ENCODE peak calls at places on chromosomes 11 and 22, in five cellular contexts. I is GM03348, Q is NCI-H1092, W is foreskin fibroblast, X is lung microvascular endothelial cell. Z is an unnamed sample.

GRCh38 chr22:19605508-19606331 is 81.5 kb upstream of the CLDN5 start:
- DNase-seq in X (peak; percentile 76), W (no peak), Q (no peak), I (no peak), Z (no peak)

GRCh38 chr22:19666663-19667593 is 47.4 kb upstream of the SEPTIN5 start:
- DNase-seq in W (peak; percentile 5), Q (no peak), I (no peak), X (peak; percentile 94), Z (no peak)

GRCh38 chr22:23035557-23036277 is 34.6 kb upstream of the GNAZ start:
- DNase-seq in W (peak; percentile 4), I (no peak), X (no peak), Q (no peak), Z (no peak)

GRCh38 chr11:17753641-17754040 is 19.1 kb downstream of the KCNC1 start:
- DNase-seq in I (no peak), X (no peak), Q (no peak), W (no peak), Z (no peak)

GRCh38 chr22:42651134-42651533 is 1.9 kb upstream of the CYB5R3 start:
- DNase-seq in I (no peak), W (peak; percentile 51), X (no peak), Q (no peak), Z (peak; percentile 63)

GRCh38 chr11:134429104-134429503 is 17.1 kb upstream of the B3GAT1 start:
- DNase-seq in I (no peak), W (no peak), Q (no peak), X (no peak), Z (no peak)

GRCh38 chr11:14544611-14545010 is 24.4 kb upstream of the PSMA1 start:
- DNase-seq in Q (no peak), W (peak; percentile 36), X (no peak), I (no peak), Z (peak; percentile 65)

GRCh38 chr11:94925422-94926270 is 47.7 kb downstream of the CWC15 start:
- DNase-seq in I (no peak), W (no peak), X (no peak), Q (no peak), Z (no peak)

GRCh38 chr11:120137187-120137610 is 714 bp downstream of the TRIM29 start:
- DNase-seq in X (no peak), Q (no peak), I (peak; percentile 4), W (no peak), Z (no peak)

GRCh38 chr11:110082899-110083298 is 10.3 kb upstream of the ZC3H12C start:
- DNase-seq in X (no peak), I (no peak), Q (no peak), W (no peak), Z (no peak)

GRCh38 chr11:64970731-64971151 is 1.2 kb downstream of the MAJIN start:
- DNase-seq in W (no peak), Q (no peak), X (peak; percentile 37), I (no peak), Z (no peak)

GRCh38 chr11:60477035-60477445 is 15.5 kb upstream of the MS4A12 start:
- DNase-seq in W (no peak), I (no peak), X (no peak), Q (no peak), Z (no peak)

GRCh38 chr11:69966910-69967309 is 111.2 kb upstream of the ANO1 start:
- DNase-seq in Q (no peak), X (no peak), I (no peak), W (no peak), Z (no peak)

GRCh38 chr22:50517495-50518260 is 7.7 kb downstream of the SCO2 start:
- DNase-seq in W (no peak), Q (no peak), I (no peak), X (no peak), Z (no peak)

GRCh38 chr11:105164226-105164625 is 24.7 kb upstream of the CARD18 start:
- DNase-seq in I (no peak), Q (no peak), W (no peak), X (no peak), Z (no peak)

GRCh38 chr11:71311176-71311925 is 59.0 kb upstream of the SHANK2 start:
- DNase-seq in X (no peak), W (no peak), I (peak; percentile 1), Q (no peak), Z (no peak)

GRCh38 chr11:42947405-42947804 is 364.4 kb upstream of the API5 start:
- DNase-seq in X (no peak), W (no peak), Q (no peak), I (no peak), Z (no peak)

GRCh38 chr11:26734706-26735105 is 12.8 kb upstream of the SLC5A12 start:
- DNase-seq in X (no peak), W (no peak), I (no peak), Q (no peak), Z (no peak)

GRCh38 chr22:24330636-24331035 is 60.0 kb downstream of the SPECC1L start:
- DNase-seq in I (no peak), Q (no peak), W (peak; percentile 35), X (no peak), Z (peak; percentile 7)

GRCh38 chr11:1822648-1823375 is 12.0 kb upstream of the SYT8 start:
- DNase-seq in I (peak; percentile 2), X (no peak), W (no peak), Q (no peak), Z (no peak)

GRCh38 chr11:17607572-17608570 is 60.8 kb downstream of the OTOG start:
- DNase-seq in W (no peak), Q (no peak), I (no peak), X (no peak), Z (no peak)

GRCh38 chr22:22452211-22452610 is 56.3 kb downstream of the ZNF280B start:
- DNase-seq in I (no peak), Q (no peak), W (no peak), X (no peak), Z (no peak)

GRCh38 chr11:125949271-125950177 is 3.7 kb downstream of the VSIG10L2 start:
- DNase-seq in I (no peak), X (no peak), W (no peak), Q (no peak), Z (no peak)

GRCh38 chr11:27926981-27927481 is 180.9 kb downstream of the KIF18A start:
- DNase-seq in W (peak; percentile 81), X (no peak), I (peak; percentile 66), Q (no peak), Z (peak; percentile 85)

GRCh38 chr11:25242928-25243327 is 746.1 kb downstream of the LUZP2 start:
- DNase-seq in I (no peak), Q (no peak), W (no peak), X (no peak), Z (no peak)

GRCh38 chr11:112949781-112950575 is 11.2 kb upstream of the NCAM1 start:
- DNase-seq in I (no peak), X (no peak), W (no peak), Q (no peak), Z (no peak)

GRCh38 chr11:62573006-62573591 is 592 bp downstream of the EEF1G start:
- DNase-seq in I (peak; percentile 29), Q (no peak), X (peak; percentile 31), W (peak; percentile 43), Z (peak; percentile 23)

GRCh38 chr11:113014731-113015455 is 53.7 kb downstream of the NCAM1 start:
- DNase-seq in X (no peak), Q (peak; percentile 87), W (peak; percentile 21), I (no peak), Z (no peak)

GRCh38 chr11:64313491-64314145 is 3.7 kb downstream of the TRMT112 start:
- DNase-seq in W (no peak), X (no peak), Q (no peak), I (peak; percentile 57), Z (no peak)

GRCh38 chr22:46758867-46759290 is 3.6 kb upstream of the TBC1D22A start:
- DNase-seq in I (peak; percentile 71), W (peak; percentile 83), X (peak; percentile 67), Q (no peak), Z (peak; percentile 56)

GRCh38 chr11:131038597-131038996 is 122.3 kb upstream of the SNX19 start:
- DNase-seq in W (peak; percentile 34), I (peak; percentile 17), Q (no peak), X (peak; percentile 5), Z (peak; percentile 23)

GRCh38 chr11:121133046-121133445 is 32.0 kb downstream of the TECTA start:
- DNase-seq in Q (no peak), I (no peak), X (no peak), W (no peak), Z (no peak)

GRCh38 chr11:13229675-13230359 is 47.8 kb upstream of the BMAL1 start:
- DNase-seq in X (no peak), I (peak; percentile 33), W (no peak), Q (no peak), Z (no peak)

GRCh38 chr11:99260696-99261095 is 239.9 kb downstream of the CNTN5 start:
- DNase-seq in X (no peak), I (no peak), Q (no peak), W (no peak), Z (no peak)

GRCh38 chr11:933002-933820 is 7.5 kb downstream of the AP2A2 start:
- DNase-seq in X (no peak), Q (no peak), W (peak; percentile 49), I (no peak), Z (no peak)

GRCh38 chr11:131033151-131033651 is 116.9 kb upstream of the SNX19 start:
- DNase-seq in W (peak; percentile 90), Q (no peak), X (peak; percentile 59), I (peak; percentile 90), Z (peak; percentile 95)

GRCh38 chr22:47659467-47660302 is 897.2 kb downstream of the TBC1D22A start:
- DNase-seq in X (no peak), Q (no peak), I (no peak), W (no peak), Z (no peak)

GRCh38 chr22:24333301-24333700 is 62.7 kb downstream of the SPECC1L start:
- DNase-seq in W (peak; percentile 85), I (peak; percentile 67), X (no peak), Q (no peak), Z (peak; percentile 89)

GRCh38 chr22:39448205-39449054 is 8.4 kb upstream of the MGAT3 start:
- DNase-seq in X (no peak), Q (no peak), W (no peak), I (no peak), Z (no peak)

Z was measured in HCEC 1CT.